ENCODE peak calls at places on chromosomes 16 and 17, in seven cellular contexts. B is SK-N-SH, E is GM04504, N is T-helper 17 cell, J is progenitor cell of endocrine pancreas, M is T-helper 9 cell, U is NCI-H1105 treated with DMSO at 0.1 percent for 48 hours. K is an unnamed sample.
A peak's percentile ranks its signal among the peaks of the same experiment; 100 is the strongest.

GRCh38 chr16:19871721-19872120 is 12.9 kb downstream of the GPRC5B start:
- DNase-seq in E (no peak), J (no peak), M (no peak), N (no peak), B (no peak), U (no peak), K (no peak)

GRCh38 chr17:81111066-81111465 is 54.2 kb upstream of the PVALEF start:
- DNase-seq in U (no peak), M (no peak), E (no peak), B (no peak), N (no peak), J (no peak), K (no peak)

GRCh38 chr16:24670623-24671454 is 58.6 kb upstream of the TNRC6A start:
- DNase-seq in J (no peak), B (peak; percentile 81), U (peak; percentile 98), E (peak; percentile 80), M (no peak), N (no peak), K (no peak)

GRCh38 chr17:67125924-67126323 is 81.6 kb downstream of the CACNG1 start:
- DNase-seq in B (no peak), N (no peak), U (no peak), J (no peak), E (no peak), M (no peak), K (no peak)

GRCh38 chr16:73176577-73177013 is 128.7 kb upstream of the ZFHX3 start:
- DNase-seq in N (no peak), E (peak; percentile 82), B (no peak), U (no peak), J (no peak), M (no peak), K (peak; percentile 91)

GRCh38 chr16:24118126-24118821 is 137.9 kb upstream of the CACNG3 start:
- DNase-seq in J (no peak), M (no peak), N (no peak), B (no peak), E (no peak), U (no peak), K (no peak)

GRCh38 chr16:23595246-23595950 is 718 bp downstream of the NDUFAB1 start:
- DNase-seq in E (no peak), U (no peak), B (peak; percentile 20), M (no peak), N (no peak), J (no peak), K (no peak)

GRCh38 chr17:47235923-47236322 is 17.7 kb upstream of the ITGB3 start:
- DNase-seq in M (no peak), J (no peak), N (no peak), B (no peak), E (no peak), U (no peak), K (no peak)

GRCh38 chr16:30977502-30977901 is 7.5 kb upstream of the HSD3B7 start:
- DNase-seq in B (peak; percentile 68), M (no peak), E (no peak), U (no peak), J (no peak), N (no peak), K (no peak)

GRCh38 chr16:86899757-86900156 is 321.4 kb downstream of the FOXL1 start:
- DNase-seq in B (no peak), J (no peak), E (peak; percentile 15), U (no peak), N (no peak), M (no peak), K (no peak)

GRCh38 chr16:73432794-73433455 is 385.0 kb upstream of the ZFHX3 start:
- DNase-seq in U (no peak), N (no peak), J (no peak), E (no peak), M (no peak), B (no peak), K (no peak)

GRCh38 chr16:85389679-85390470 is 223.2 kb upstream of the GSE1 start:
- DNase-seq in N (no peak), E (no peak), J (no peak), M (no peak), B (no peak), U (no peak), K (no peak)

GRCh38 chr17:6070280-6070894 is at the start of gene WSCD1:
- DNase-seq in B (peak; percentile 87), U (peak; percentile 10), M (no peak), J (peak; percentile 27), E (no peak), N (no peak), K (no peak)

GRCh38 chr16:51818342-51818944 is 667.4 kb upstream of the SALL1 start:
- DNase-seq in U (peak; percentile 38), E (peak; percentile 40), B (peak; percentile 28), J (peak; percentile 51), M (no peak), N (no peak), K (no peak)

GRCh38 chr16:51391798-51392511 is 240.9 kb upstream of the SALL1 start:
- DNase-seq in N (no peak), J (no peak), U (no peak), B (no peak), E (no peak), M (no peak), K (no peak)

GRCh38 chr16:20969386-20969785 is 68.8 kb downstream of the LYRM1 start:
- DNase-seq in E (no peak), U (no peak), N (no peak), M (no peak), J (no peak), B (no peak), K (no peak)

GRCh38 chr17:34894971-34895370 is 66.3 kb downstream of the CCT6B start:
- DNase-seq in M (no peak), J (no peak), N (no peak), U (no peak), E (no peak), B (no peak), K (no peak)

GRCh38 chr17:81511800-81512559 is 619 bp downstream of the ACTG1 start:
- DNase-seq in M (no peak), E (no peak), U (no peak), B (no peak), J (no peak), N (no peak), K (no peak)

GRCh38 chr17:77393867-77394539 is 253.2 kb downstream of the SEC14L1 start:
- DNase-seq in B (no peak), J (no peak), U (no peak), M (no peak), E (no peak), N (no peak), K (no peak)

GRCh38 chr16:27171584-27171983 is 31.7 kb upstream of the KDM8 start:
- DNase-seq in M (no peak), B (no peak), J (no peak), N (no peak), E (no peak), U (no peak), K (no peak)

GRCh38 chr16:57807968-57808528 is 5.8 kb upstream of the KIFC3 start:
- DNase-seq in E (peak; percentile 84), J (peak; percentile 27), M (peak; percentile 50), B (peak; percentile 84), N (peak; percentile 49), U (peak; percentile 8), K (peak; percentile 96)

GRCh38 chr17:73644145-73645049 is at the start of gene SDK2:
- DNase-seq in E (no peak), U (peak; percentile 12), B (peak; percentile 85), M (no peak), J (peak; percentile 29), N (no peak), K (no peak)

GRCh38 chr17:65053354-65053881 is 3.1 kb downstream of the GNA13 start:
- DNase-seq in N (no peak), J (no peak), E (no peak), U (no peak), B (no peak), M (no peak), K (no peak)

GRCh38 chr16:87765473-87765775 is 362 bp downstream of the KLHDC4 start:
- DNase-seq in E (no peak), N (peak; percentile 45), J (no peak), B (peak; percentile 62), M (peak; percentile 36), U (peak; percentile 0), K (no peak)

GRCh38 chr17:58378895-58379824 is 27.2 kb upstream of the SUPT4H1 start:
- DNase-seq in B (no peak), M (no peak), J (no peak), E (no peak), N (no peak), U (no peak), K (no peak)

GRCh38 chr17:2215616-2216364 is 87.8 kb downstream of the SMG6 start:
- DNase-seq in B (peak; percentile 79), U (no peak), E (peak; percentile 89), M (peak; percentile 49), J (no peak), N (peak; percentile 47), K (peak; percentile 90)

GRCh38 chr16:86306046-86306644 is 204.2 kb upstream of the FOXF1 start:
- DNase-seq in U (no peak), J (no peak), B (no peak), N (no peak), M (no peak), E (peak; percentile 51), K (peak; percentile 90)

GRCh38 chr17:17757944-17758343 is 76.7 kb downstream of the RAI1 start:
- DNase-seq in J (no peak), M (no peak), E (no peak), B (no peak), N (no peak), U (peak; percentile 81), K (no peak)

GRCh38 chr17:45574376-45574775 is 83.9 kb upstream of the PLEKHM1 start:
- DNase-seq in M (no peak), U (no peak), N (no peak), J (no peak), E (peak; percentile 35), B (no peak), K (no peak)

GRCh38 chr17:7313890-7314718 is 1.1 kb downstream of the GPS2 start:
- DNase-seq in E (no peak), U (no peak), B (no peak), M (no peak), N (no peak), J (no peak), K (no peak)

GRCh38 chr17:67030641-67031040 is 13.7 kb upstream of the CACNG1 start:
- DNase-seq in E (no peak), U (no peak), B (no peak), N (no peak), M (no peak), J (no peak), K (no peak)

GRCh38 chr17:68437979-68438877 is 19.1 kb downstream of the WIPI1 start:
- DNase-seq in N (no peak), M (peak; percentile 25), J (no peak), E (no peak), B (no peak), U (no peak), K (no peak)

GRCh38 chr16:48001306-48001885 is 154.4 kb downstream of the ABCC12 start:
- DNase-seq in B (no peak), M (no peak), E (no peak), J (no peak), U (no peak), N (no peak), K (no peak)

GRCh38 chr17:17872468-17873345 is 35.9 kb upstream of the SREBF1 start:
- DNase-seq in J (no peak), E (no peak), M (no peak), N (no peak), U (no peak), B (no peak), K (no peak)

GRCh38 chr17:37844158-37844976 is 79.8 kb upstream of the TBC1D3K start:
- DNase-seq in B (peak; percentile 37), N (no peak), U (no peak), J (peak; percentile 65), M (peak; percentile 4), E (peak; percentile 20), K (no peak)